ENCODE peak calls at places on chromosomes 11 and 22, in seven cellular contexts. One of them, this sample, is unnamed.

GRCh38 chr11:33060271-33060670 is 20.9 kb downstream of the TCP11L1 start:
- DNase-seq in HCT116: no peak
- DNase-seq in HepG2: no peak
- DNase-seq in GM12878: no peak
- DNase-seq in H1: no peak
- DNase-seq in SK-N-SH: no peak
- DNase-seq in K562: no peak
- DNase-seq in this sample: no peak

GRCh38 chr11:70490208-70490607 is 91.9 kb downstream of the CTTN start:
- DNase-seq in GM12878: no peak
- DNase-seq in H1: no peak
- DNase-seq in K562: no peak
- DNase-seq in HepG2: no peak
- DNase-seq in SK-N-SH: no peak
- DNase-seq in HCT116: no peak
- DNase-seq in this sample: no peak

GRCh38 chr22:49764151-49764581 is 63.5 kb downstream of the BRD1 start:
- DNase-seq in SK-N-SH: peak; percentile 44
- DNase-seq in HCT116: no peak
- DNase-seq in H1: peak; percentile 47
- DNase-seq in K562: no peak
- DNase-seq in HepG2: no peak
- DNase-seq in GM12878: no peak
- DNase-seq in this sample: no peak

GRCh38 chr11:60914620-60915249 is 777 bp downstream of the TMEM109 start:
- DNase-seq in HCT116: no peak
- DNase-seq in GM12878: no peak
- DNase-seq in H1: peak; percentile 65
- DNase-seq in HepG2: no peak
- DNase-seq in K562: peak; percentile 54
- DNase-seq in SK-N-SH: peak; percentile 77
- DNase-seq in this sample: no peak

GRCh38 chr11:111694851-111695250 is 71.3 kb downstream of the PPP2R1B start:
- DNase-seq in SK-N-SH: no peak
- DNase-seq in GM12878: no peak
- DNase-seq in HepG2: no peak
- DNase-seq in HCT116: no peak
- DNase-seq in H1: no peak
- DNase-seq in K562: peak; percentile 29
- DNase-seq in this sample: no peak

GRCh38 chr22:37021710-37022482 is 2.4 kb downstream of the MPST start:
- DNase-seq in HepG2: no peak
- DNase-seq in GM12878: no peak
- DNase-seq in K562: peak; percentile 58
- DNase-seq in HCT116: peak; percentile 27
- DNase-seq in H1: peak; percentile 75
- DNase-seq in SK-N-SH: peak; percentile 82
- DNase-seq in this sample: no peak

GRCh38 chr11:120295110-120295509 is 30.0 kb upstream of the TLCD5 start:
- DNase-seq in H1: no peak
- DNase-seq in HCT116: no peak
- DNase-seq in K562: no peak
- DNase-seq in GM12878: no peak
- DNase-seq in HepG2: no peak
- DNase-seq in SK-N-SH: peak; percentile 72
- DNase-seq in this sample: no peak

GRCh38 chr11:129372609-129373488 is 2.8 kb upstream of the BARX2 start:
- DNase-seq in HepG2: no peak
- DNase-seq in K562: no peak
- DNase-seq in H1: peak; percentile 78
- DNase-seq in GM12878: no peak
- DNase-seq in SK-N-SH: peak; percentile 44
- DNase-seq in HCT116: no peak
- DNase-seq in this sample: no peak

GRCh38 chr22:38572065-38572464 is 2.1 kb upstream of the DMC1 start:
- DNase-seq in K562: peak; percentile 34
- DNase-seq in H1: peak; percentile 41
- DNase-seq in GM12878: peak; percentile 12
- DNase-seq in HepG2: peak; percentile 38
- DNase-seq in SK-N-SH: peak; percentile 30
- DNase-seq in HCT116: peak; percentile 24
- DNase-seq in this sample: peak; percentile 61

GRCh38 chr11:133787379-133788103 is 57.8 kb downstream of the SPATA19 start:
- DNase-seq in K562: no peak
- DNase-seq in HepG2: no peak
- DNase-seq in SK-N-SH: no peak
- DNase-seq in HCT116: no peak
- DNase-seq in H1: peak; percentile 82
- DNase-seq in GM12878: no peak
- DNase-seq in this sample: peak; percentile 58

GRCh38 chr11:125287467-125288232 is 123.1 kb downstream of the PKNOX2 start:
- DNase-seq in H1: no peak
- DNase-seq in HCT116: no peak
- DNase-seq in HepG2: no peak
- DNase-seq in K562: no peak
- DNase-seq in GM12878: no peak
- DNase-seq in SK-N-SH: peak; percentile 54
- DNase-seq in this sample: no peak

GRCh38 chr22:19819209-19819910 is 35.3 kb downstream of the GNB1L start:
- DNase-seq in H1: peak; percentile 34
- DNase-seq in HCT116: no peak
- DNase-seq in HepG2: no peak
- DNase-seq in SK-N-SH: no peak
- DNase-seq in K562: no peak
- DNase-seq in GM12878: no peak
- DNase-seq in this sample: no peak

GRCh38 chr11:96052921-96053631 is 129.2 kb upstream of the MTMR2 start:
- DNase-seq in HCT116: no peak
- DNase-seq in H1: no peak
- DNase-seq in GM12878: peak; percentile 53
- DNase-seq in K562: no peak
- DNase-seq in SK-N-SH: no peak
- DNase-seq in HepG2: no peak
- DNase-seq in this sample: no peak

GRCh38 chr11:62665630-62666258 is 632 bp downstream of the CSKMT start:
- DNase-seq in GM12878: no peak
- DNase-seq in SK-N-SH: peak; percentile 62
- DNase-seq in HepG2: no peak
- DNase-seq in H1: no peak
- DNase-seq in K562: peak; percentile 47
- DNase-seq in HCT116: no peak
- DNase-seq in this sample: peak; percentile 44

DNA sequence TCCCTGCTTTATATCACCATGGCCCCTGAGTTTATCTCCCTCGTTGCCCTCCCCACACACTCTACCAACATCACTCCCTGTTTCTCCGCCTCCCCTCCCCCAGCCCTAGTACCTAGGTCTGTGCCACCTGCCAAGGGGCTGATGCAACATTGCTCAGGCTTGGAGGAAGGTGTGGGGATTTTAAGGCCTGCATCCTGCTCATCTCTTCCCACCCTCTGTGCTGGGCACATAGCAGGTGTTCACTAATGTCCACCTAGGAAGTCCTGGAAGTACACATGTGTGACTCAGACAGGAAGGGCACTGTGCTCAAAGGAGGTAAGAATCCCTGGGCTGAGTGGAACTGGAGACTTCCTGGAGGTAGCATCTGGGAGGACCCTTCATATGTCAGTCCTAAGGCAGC is 37.0 kb downstream of the PDE2A start:
- DNase-seq in HepG2: no peak
- DNase-seq in HCT116: peak; percentile 12
- DNase-seq in GM12878: no peak
- DNase-seq in SK-N-SH: no peak
- DNase-seq in H1: no peak
- DNase-seq in K562: no peak
- DNase-seq in this sample: no peak
- TF ChIP-seq JUND in HepG2: no peak
- TF ChIP-seq JUND in HCT116: no peak
- TF ChIP-seq JUND in GM12878: no peak
- TF ChIP-seq JUND in SK-N-SH: no peak
- TF ChIP-seq JUND in H1: no peak
- TF ChIP-seq JUND in K562: no peak
- TF ChIP-seq JUND in this sample: no peak

GRCh38 chr11:72012897-72013721 is 14.4 kb downstream of the IL18BP start:
- DNase-seq in GM12878: no peak
- DNase-seq in K562: no peak
- DNase-seq in SK-N-SH: no peak
- DNase-seq in H1: no peak
- DNase-seq in HCT116: no peak
- DNase-seq in HepG2: no peak
- DNase-seq in this sample: no peak
- TF ChIP-seq JUND in GM12878: no peak
- TF ChIP-seq JUND in K562: no peak
- TF ChIP-seq JUND in SK-N-SH: no peak
- TF ChIP-seq JUND in H1: no peak
- TF ChIP-seq JUND in HCT116: no peak
- TF ChIP-seq JUND in HepG2: no peak
- TF ChIP-seq JUND in this sample: no peak

GRCh38 chr11:17275376-17276235 is 933 bp upstream of the NUCB2 start:
- DNase-seq in HepG2: peak; percentile 48
- DNase-seq in H1: no peak
- DNase-seq in K562: no peak
- DNase-seq in GM12878: no peak
- DNase-seq in SK-N-SH: no peak
- DNase-seq in HCT116: no peak
- DNase-seq in this sample: no peak

GRCh38 chr11:17286332-17286731 is 9.8 kb downstream of the NUCB2 start:
- DNase-seq in SK-N-SH: no peak
- DNase-seq in K562: no peak
- DNase-seq in GM12878: no peak
- DNase-seq in H1: no peak
- DNase-seq in HepG2: no peak
- DNase-seq in HCT116: no peak
- DNase-seq in this sample: no peak

GRCh38 chr11:17277024-17277584 is 565 bp downstream of the NUCB2 start:
- DNase-seq in HCT116: no peak
- DNase-seq in K562: no peak
- DNase-seq in GM12878: no peak
- DNase-seq in SK-N-SH: no peak
- DNase-seq in HepG2: no peak
- DNase-seq in H1: no peak
- DNase-seq in this sample: peak; percentile 44

GRCh38 chr11:17276236-17277023 is at the start of gene NUCB2:
- DNase-seq in K562: peak; percentile 97
- DNase-seq in GM12878: peak; percentile 66
- DNase-seq in HepG2: peak; percentile 91
- DNase-seq in SK-N-SH: peak; percentile 96
- DNase-seq in H1: peak; percentile 100
- DNase-seq in HCT116: peak; percentile 89
- DNase-seq in this sample: peak; percentile 96

DNA sequence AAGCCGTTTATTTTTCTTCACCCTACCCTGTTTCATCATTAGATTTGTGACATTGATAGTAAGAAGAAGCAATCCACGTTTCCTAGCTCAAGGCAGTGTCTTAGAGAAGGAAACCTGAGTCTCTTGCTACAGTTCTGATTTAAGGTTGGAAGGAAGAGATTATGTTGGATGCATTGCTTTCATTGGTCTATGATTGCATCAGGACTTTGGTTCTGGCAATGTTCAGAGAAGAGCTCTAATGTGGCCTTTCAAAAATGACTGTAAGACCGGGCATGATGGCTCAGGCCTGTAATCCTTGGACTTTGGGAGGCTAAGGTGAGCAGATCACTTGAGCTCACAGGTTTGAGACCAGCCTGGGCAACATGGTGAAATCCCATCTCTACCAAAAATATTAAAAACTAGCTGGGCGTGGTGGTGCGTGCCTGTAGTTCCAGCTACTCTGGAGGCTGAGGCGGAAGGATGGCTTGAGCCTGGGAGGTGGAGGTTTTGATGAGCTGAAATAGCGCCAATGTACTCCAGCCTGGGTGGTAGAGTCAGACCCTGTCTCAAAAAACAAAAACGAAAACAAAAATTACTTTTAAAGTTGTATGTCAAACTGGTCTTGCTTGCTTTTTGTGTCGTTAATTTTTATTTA is 4.1 kb downstream of the NUCB2 start:
- DNase-seq in K562: no peak
- DNase-seq in H1: no peak
- DNase-seq in HepG2: no peak
- DNase-seq in HCT116: no peak
- DNase-seq in SK-N-SH: no peak
- DNase-seq in GM12878: no peak
- DNase-seq in this sample: peak; percentile 11
- TF ChIP-seq JUND in K562: no peak
- TF ChIP-seq JUND in H1: no peak
- TF ChIP-seq JUND in HepG2: no peak
- TF ChIP-seq JUND in HCT116: no peak
- TF ChIP-seq JUND in SK-N-SH: no peak
- TF ChIP-seq JUND in GM12878: no peak
- TF ChIP-seq JUND in this sample: no peak

GRCh38 chr11:34588701-34589100 is 32.2 kb upstream of the EHF start:
- DNase-seq in H1: no peak
- DNase-seq in K562: no peak
- DNase-seq in SK-N-SH: no peak
- DNase-seq in GM12878: no peak
- DNase-seq in HCT116: no peak
- DNase-seq in HepG2: no peak
- DNase-seq in this sample: no peak

GRCh38 chr11:34585870-34586654 is 34.8 kb upstream of the EHF start:
- DNase-seq in HepG2: peak; percentile 70
- DNase-seq in K562: peak; percentile 61
- DNase-seq in SK-N-SH: peak; percentile 33
- DNase-seq in HCT116: peak; percentile 56
- DNase-seq in H1: no peak
- DNase-seq in GM12878: peak; percentile 20
- DNase-seq in this sample: peak; percentile 44

GRCh38 chr11:34588023-34588422 is 32.9 kb upstream of the EHF start:
- DNase-seq in GM12878: no peak
- DNase-seq in K562: peak; percentile 38
- DNase-seq in SK-N-SH: no peak
- DNase-seq in HCT116: no peak
- DNase-seq in HepG2: no peak
- DNase-seq in H1: no peak
- DNase-seq in this sample: no peak

GRCh38 chr11:34586655-34587281 is 34.1 kb upstream of the EHF start:
- DNase-seq in HCT116: no peak
- DNase-seq in HepG2: no peak
- DNase-seq in K562: no peak
- DNase-seq in H1: no peak
- DNase-seq in GM12878: no peak
- DNase-seq in SK-N-SH: no peak
- DNase-seq in this sample: peak; percentile 63

DNA sequence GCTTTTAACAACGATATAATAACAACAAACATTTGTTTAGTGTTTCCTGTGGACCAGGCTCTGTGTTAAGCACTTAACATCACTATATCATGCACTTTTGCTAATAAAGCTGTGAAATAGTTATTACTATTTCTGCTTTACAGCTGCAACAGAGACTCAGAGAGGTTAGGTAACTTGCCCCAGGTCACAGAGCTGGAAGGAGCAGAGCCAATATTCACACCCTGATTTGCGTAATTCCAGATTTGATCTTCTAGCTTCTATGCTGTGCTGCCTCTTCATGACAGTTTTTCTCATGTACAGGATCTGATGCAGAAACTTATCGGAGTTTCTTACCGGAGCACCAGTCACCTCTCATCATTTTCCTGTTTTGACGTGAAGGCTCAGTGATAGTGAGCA is 33.6 kb upstream of the EHF start:
- DNase-seq in SK-N-SH: no peak
- DNase-seq in K562: no peak
- DNase-seq in HepG2: no peak
- DNase-seq in H1: no peak
- DNase-seq in HCT116: no peak
- DNase-seq in GM12878: no peak
- DNase-seq in this sample: no peak
- TF ChIP-seq JUND in SK-N-SH: no peak
- TF ChIP-seq JUND in K562: no peak
- TF ChIP-seq JUND in HepG2: no peak
- TF ChIP-seq JUND in H1: no peak
- TF ChIP-seq JUND in HCT116: no peak
- TF ChIP-seq JUND in GM12878: no peak
- TF ChIP-seq JUND in this sample: no peak